ENCODE peak calls at places on chromosome 20, in four cellular contexts. C is trophoblast cell, A is H1, I is neuronal stem cell. L is an unnamed sample.

GRCh38 chr20:58308680-58309527 is 611 bp upstream of the RAB22A start:
- DNase-seq in C (peak), A (peak), I (peak), L (peak)

GRCh38 chr20:45792513-45793118 is 862 bp downstream of the DNTTIP1 start:
- DNase-seq in C (no peak), A (no peak), I (no peak), L (no peak)

GRCh38 chr20:2379511-2380229 is 1.0 kb upstream of the TGM6 start:
- DNase-seq in A (no peak), I (no peak), C (no peak), L (no peak)

GRCh38 chr20:20410678-20411077 is 42.8 kb downstream of the INSM1 start:
- DNase-seq in I (peak), C (peak), A (no peak), L (no peak)

GRCh38 chr20:35305682-35306556 is 13.7 kb upstream of the FAM83C start:
- DNase-seq in A (no peak), I (no peak), C (peak), L (peak)

GRCh38 chr20:12593342-12593741 is 415.4 kb upstream of the SPTLC3 start:
- DNase-seq in I (no peak), C (no peak), A (no peak), L (no peak)

GRCh38 chr20:49245921-49246740 is 26.9 kb downstream of the DDX27 start:
- DNase-seq in C (peak), A (no peak), I (no peak), L (peak)

GRCh38 chr20:48614593-48615274 is 213.1 kb downstream of the PREX1 start:
- DNase-seq in I (no peak), C (no peak), A (no peak), L (no peak)

GRCh38 chr20:1191289-1191688 is 6.5 kb upstream of the TMEM74B start:
- DNase-seq in I (no peak), C (no peak), A (no peak), L (no peak)

GRCh38 chr20:52410182-52410647 is 218.6 kb upstream of the ZFP64 start:
- DNase-seq in I (no peak), A (no peak), C (no peak), L (peak)

GRCh38 chr20:35018578-35019371 is 63.1 kb downstream of the MYH7B start:
- DNase-seq in I (no peak), C (no peak), A (no peak), L (no peak)

GRCh38 chr20:35739294-35740163 is 2.5 kb downstream of the RBM39 start:
- DNase-seq in C (peak), I (no peak), A (no peak), L (peak)

GRCh38 chr20:31606928-31607639 is 2.0 kb downstream of the ID1 start:
- DNase-seq in I (no peak), C (peak), A (peak), L (peak)

GRCh38 chr20:22946594-22946993 is 88.5 kb upstream of the SSTR4 start:
- DNase-seq in A (no peak), C (no peak), I (no peak), L (no peak)

GRCh38 chr20:57618091-57618765 is 2.0 kb downstream of the ZBP1 start:
- DNase-seq in A (peak), C (peak), I (no peak), L (no peak)

GRCh38 chr20:4999788-5000187 is 1.5 kb downstream of the SLC23A2 start:
- DNase-seq in C (peak), I (no peak), A (no peak), L (no peak)

GRCh38 chr20:51382986-51383821 is 159.3 kb downstream of the NFATC2 start:
- DNase-seq in C (peak), A (no peak), I (no peak), L (no peak)

GRCh38 chr20:60870040-60870439 is 382.0 kb upstream of the CDH4 start:
- DNase-seq in A (no peak), C (no peak), I (no peak), L (peak)

GRCh38 chr20:5658897-5659296 is 91.3 kb upstream of the SHLD1 start:
- DNase-seq in A (no peak), C (peak), I (peak), L (peak)

GRCh38 chr20:25453035-25453810 is 45.8 kb downstream of the GINS1 start:
- DNase-seq in C (no peak), I (no peak), A (no peak), L (no peak)

GRCh38 chr20:51258582-51259175 is 235.8 kb upstream of the KCNG1 start:
- DNase-seq in A (no peak), C (peak), I (peak), L (peak)

GRCh38 chr20:4787069-4787468 is 65.4 kb downstream of the PRND start:
- DNase-seq in A (no peak), C (peak), I (no peak), L (no peak)

GRCh38 chr20:63844384-63845025 is 13.4 kb upstream of the ZBTB46 start:
- DNase-seq in C (no peak), I (no peak), A (no peak), L (no peak)

GRCh38 chr20:22058746-22059145 is 353.3 kb downstream of the PAX1 start:
- DNase-seq in A (no peak), C (no peak), I (no peak), L (no peak)

GRCh38 chr20:10565922-10566897 is 107.6 kb downstream of the JAG1 start:
- DNase-seq in C (no peak), I (no peak), A (no peak), L (no peak)

GRCh38 chr20:57826731-57827287 is 117.0 kb upstream of the PMEPA1 start:
- DNase-seq in C (no peak), I (no peak), A (no peak), L (no peak)

GRCh38 chr20:48627737-48628128 is 200.1 kb downstream of the PREX1 start:
- DNase-seq in I (no peak), A (no peak), C (no peak), L (no peak)

GRCh38 chr20:4677846-4678245 is 43.9 kb upstream of the PRND start:
- DNase-seq in I (no peak), A (no peak), C (no peak), L (peak)

GRCh38 chr20:20549267-20549612 is 163.2 kb downstream of the RALGAPA2 start:
- DNase-seq in I (no peak), C (peak), A (no peak), L (no peak)

DNA sequence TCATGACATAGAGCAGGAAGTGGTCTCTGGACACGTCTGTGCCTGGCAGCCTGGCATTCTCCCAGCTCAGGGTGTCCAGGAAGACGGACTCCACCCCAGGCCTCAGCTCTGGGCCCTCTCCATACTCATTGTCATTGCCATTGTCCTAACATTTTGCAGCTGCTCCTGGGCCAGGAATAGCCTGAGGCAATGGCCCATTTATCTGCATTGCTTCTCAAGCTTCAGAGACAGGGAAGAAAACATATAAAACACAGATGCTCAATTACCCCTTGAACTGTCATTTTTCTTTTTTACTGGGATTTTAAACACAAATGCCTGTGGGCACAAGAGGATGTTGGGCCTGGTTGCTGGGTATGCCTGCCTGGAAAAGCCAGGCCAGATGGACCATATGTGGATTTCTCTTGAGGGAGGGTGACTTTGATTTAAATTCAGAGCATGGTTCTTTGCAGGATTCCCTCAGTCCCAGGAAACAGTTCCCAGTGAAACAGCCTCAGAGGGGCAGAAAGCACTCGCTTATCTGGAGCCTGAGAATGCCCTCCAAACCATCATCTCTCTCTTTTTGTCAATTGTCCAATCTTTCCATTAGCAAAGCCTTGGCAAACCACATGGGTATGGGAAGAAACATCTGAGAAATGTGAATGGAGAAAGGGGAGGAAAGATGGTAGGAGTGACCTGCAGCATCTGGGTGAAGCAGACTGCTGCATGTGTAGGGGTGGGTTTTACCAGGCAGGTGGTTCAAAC is 17.8 kb downstream of the LAMP5 start:
- DNase-seq in I (no peak), A (no peak), C (no peak), L (no peak)
- H2AFZ ChIP-seq in I (no peak), A (no peak), C (no peak), L (no peak)

GRCh38 chr20:56412949-56413348 is 889 bp downstream of the CASS4 start:
- DNase-seq in A (no peak), C (no peak), I (no peak), L (no peak)
- H4K91ac ChIP-seq in A (no peak), C (no peak), I (no peak), L (no peak)

DNA sequence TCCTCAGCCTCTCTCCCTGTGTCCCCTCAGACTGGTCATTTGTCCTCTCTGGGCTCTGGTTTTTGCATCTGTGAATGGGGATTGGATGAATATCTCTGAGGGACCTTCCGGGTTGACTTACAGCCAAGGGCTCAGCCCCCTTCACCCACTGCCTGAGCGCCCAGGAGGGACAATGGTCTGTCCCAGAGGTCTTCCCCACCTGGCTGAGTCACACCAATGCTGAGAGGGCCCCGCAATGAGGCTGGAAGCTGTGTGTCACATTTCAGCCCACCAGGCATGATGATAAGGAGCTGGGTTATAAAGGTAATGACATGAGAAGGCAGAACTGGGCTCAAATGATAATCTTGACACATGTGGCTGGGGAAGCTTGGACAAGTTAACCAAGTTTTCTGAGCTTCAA is 70.5 kb downstream of the TOX2 start:
- DNase-seq in C (no peak), A (no peak), I (no peak), L (no peak)
- H2BK120ac ChIP-seq in C (no peak), A (no peak), I (no peak), L (no peak)

DNA sequence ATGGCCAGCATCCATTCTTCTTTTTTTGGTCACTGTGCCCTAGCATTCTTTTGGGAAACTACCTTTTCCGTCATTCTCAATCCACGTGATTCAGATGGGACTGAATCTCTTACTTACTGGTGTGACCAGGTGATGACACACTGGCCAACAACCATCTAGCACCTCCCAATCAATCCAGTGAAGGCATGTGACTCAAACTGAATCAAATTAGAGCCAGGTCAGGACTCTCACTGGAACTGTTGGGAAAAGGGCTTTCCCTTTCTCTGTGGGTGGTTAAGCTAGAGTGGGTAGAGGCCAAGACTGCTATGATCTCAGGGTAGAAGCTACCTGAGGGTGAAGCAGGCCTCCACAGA is 36.2 kb upstream of the ZMYND8 start:
- DNase-seq in C (peak), I (no peak), A (no peak), L (peak)
- H2AFZ ChIP-seq in C (no peak), I (peak), A (no peak), L (no peak)

DNA sequence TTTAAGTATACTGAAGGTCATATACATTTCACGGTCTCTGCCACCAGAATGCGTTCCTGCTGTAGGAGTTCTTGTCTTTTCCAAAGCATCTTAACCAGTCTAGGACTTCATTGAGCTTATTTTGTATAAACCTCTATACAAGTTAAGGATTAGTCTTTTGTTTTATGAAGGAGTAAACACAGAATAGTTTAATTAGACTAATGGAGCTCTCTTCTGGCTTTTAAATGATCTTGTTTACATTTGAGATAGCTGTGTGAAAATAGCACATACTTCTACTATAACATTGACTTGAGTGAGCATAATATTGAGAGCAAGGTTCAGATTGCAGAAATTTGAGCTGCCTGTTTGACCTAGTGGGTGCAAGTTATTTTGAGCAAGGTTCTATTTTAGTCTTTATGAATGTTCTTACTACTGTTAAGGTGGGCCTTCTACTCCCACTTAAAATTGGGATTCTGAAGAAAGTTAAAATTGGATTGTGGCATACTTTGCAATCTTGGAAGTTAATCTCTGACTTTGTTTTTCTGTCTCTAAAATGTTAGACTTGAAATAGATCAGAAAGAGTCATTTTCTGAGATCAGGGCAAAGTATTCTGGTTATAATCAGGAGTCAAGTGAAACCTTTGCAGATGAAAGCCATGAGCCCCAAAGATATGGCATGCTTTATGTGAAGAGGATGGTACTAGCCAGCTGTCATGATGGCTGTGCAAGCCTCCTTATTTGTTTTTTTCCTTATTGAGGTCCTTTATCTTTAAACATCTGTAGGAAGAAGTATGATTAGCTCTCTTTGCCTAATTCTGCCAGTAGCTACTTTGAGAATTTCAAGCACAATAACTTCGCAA is 41.8 kb downstream of the RPRD1B start:
- DNase-seq in A (no peak), I (no peak), C (no peak), L (peak)
- H4K91ac ChIP-seq in A (no peak), I (no peak), C (no peak), L (no peak)

DNA sequence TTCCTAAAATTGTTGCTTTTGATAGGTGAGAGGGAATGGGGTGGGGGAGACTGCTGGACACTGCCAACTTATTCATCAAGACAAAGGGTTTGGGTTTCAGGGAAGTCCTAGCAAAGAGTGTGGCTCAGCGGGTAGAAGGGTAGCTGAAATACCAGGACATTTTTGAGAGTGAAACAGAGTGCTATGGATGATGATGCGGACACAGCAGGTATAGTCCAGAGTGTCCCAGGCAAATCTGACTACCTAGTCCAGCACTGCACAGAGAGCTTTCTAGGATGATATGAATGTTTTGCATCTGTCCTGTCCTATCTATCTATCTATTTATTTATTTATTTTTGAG is 154.3 kb downstream of the BCAS1 start:
- DNase-seq in A (no peak), C (peak), I (no peak), L (no peak)
- H2BK120ac ChIP-seq in A (peak), C (peak), I (no peak), L (peak)

GRCh38 chr20:62339647-62340062 is 27.5 kb downstream of the LAMA5 start:
- DNase-seq in C (no peak), I (no peak), A (no peak), L (no peak)
- H2AFZ ChIP-seq in C (no peak), I (no peak), A (no peak), L (no peak)

L was measured in mesenchymal stem cell.